ENCODE peak calls at places on chromosome 15, in nine cellular contexts. G, D, E, Y, J, N, X, K and F are unnamed samples.

GRCh38 chr15:33716025-33716424 is 252.3 kb upstream of the CHRM5 start:
- DNase-seq in X (no peak), G (no peak), D (no peak), J (no peak), K (no peak), E (no peak), N (no peak), Y (peak; percentile 3), F (no peak)

GRCh38 chr15:67146214-67146613 is 80.8 kb downstream of the SMAD3 start:
- DNase-seq in N (no peak), Y (no peak), K (no peak), G (no peak), J (no peak), X (peak; percentile 61), E (no peak), D (no peak), F (peak; percentile 11)

GRCh38 chr15:71219646-71220045 is 104.4 kb downstream of the THSD4 start:
- DNase-seq in J (no peak), E (no peak), X (no peak), G (no peak), K (no peak), Y (no peak), D (no peak), N (no peak), F (no peak)

GRCh38 chr15:91311986-91312385 is 211.9 kb downstream of the SV2B start:
- DNase-seq in N (no peak), G (no peak), D (no peak), J (no peak), E (no peak), K (no peak), X (no peak), Y (no peak), F (no peak)

GRCh38 chr15:76058714-76059319 is 968 bp upstream of the TMEM266 start:
- DNase-seq in N (no peak), E (peak; percentile 71), Y (peak; percentile 20), K (no peak), G (no peak), D (no peak), J (peak; percentile 40), X (no peak), F (peak; percentile 29)

GRCh38 chr15:78873796-78874761 is 1.4 kb downstream of the MORF4L1 start:
- DNase-seq in Y (peak; percentile 33), X (no peak), J (peak; percentile 55), D (no peak), K (no peak), N (peak; percentile 11), G (peak; percentile 23), E (peak; percentile 16), F (no peak)

GRCh38 chr15:42239528-42240245 is 31.6 kb upstream of the VPS39 start:
- DNase-seq in E (no peak), Y (no peak), J (no peak), X (no peak), G (no peak), K (no peak), N (no peak), D (no peak), F (no peak)

GRCh38 chr15:89672221-89673161 is 6.7 kb downstream of the PLIN1 start:
- DNase-seq in Y (no peak), J (no peak), X (no peak), G (no peak), E (no peak), D (no peak), K (no peak), N (no peak), F (no peak)

GRCh38 chr15:85759391-85759790 is 35.3 kb downstream of the KLHL25 start:
- DNase-seq in K (no peak), E (no peak), D (no peak), Y (no peak), G (no peak), J (no peak), X (no peak), N (no peak), F (peak; percentile 1)

GRCh38 chr15:88681610-88682221 is 42.9 kb downstream of the ISG20 start:
- DNase-seq in K (no peak), Y (no peak), D (no peak), X (no peak), E (no peak), N (no peak), G (no peak), J (peak; percentile 20), F (no peak)

GRCh38 chr15:31265871-31266711 is 60.5 kb upstream of the KLF13 start:
- DNase-seq in K (peak; percentile 40), D (no peak), E (no peak), N (no peak), G (peak; percentile 45), X (no peak), Y (peak; percentile 48), J (no peak), F (no peak)

GRCh38 chr15:74041311-74041756 is 41.0 kb downstream of the GOLGA6A start:
- DNase-seq in E (no peak), G (no peak), K (no peak), N (no peak), Y (no peak), J (no peak), D (no peak), X (no peak), F (no peak)